ENCODE peak calls at places on chromosome 19, in seven cellular contexts. C is ACHN; D is stimulated activated CD4-positive, alpha-beta T cell treated with anti-CD3 and anti-CD28 coated beads, Interleukin-2, amount 100 ng/mL, for 24 hours; R is left colon; H is H9; X is NCI-H1105; S is ureter. G is an unnamed sample.
A peak's percentile ranks its signal among the peaks of the same experiment; 100 is the strongest.

GRCh38 chr19:52941941-52942370 is 18.7 kb upstream of the ZNF888 start:
- DNase-seq in C (no peak), D (peak; percentile 21), R (peak; percentile 49), H (peak; percentile 46), X (peak; percentile 32), S (no peak), G (no peak)

GRCh38 chr19:17602217-17602616 is 46.8 kb downstream of the COLGALT1 start:
- DNase-seq in C (no peak), D (no peak), R (no peak), H (no peak), X (no peak), S (no peak), G (no peak)

GRCh38 chr19:31214086-31214485 is 135.2 kb downstream of the TSHZ3 start:
- DNase-seq in C (peak; percentile 98), D (peak; percentile 84), R (peak; percentile 59), H (no peak), X (no peak), S (peak; percentile 87), G (no peak)

GRCh38 chr19:3404324-3405260 is 38.2 kb downstream of the NFIC start:
- DNase-seq in C (no peak), D (no peak), R (peak; percentile 72), H (no peak), X (no peak), S (peak; percentile 86), G (no peak)

GRCh38 chr19:38319421-38320258 is at the start of gene KCNK6:
- DNase-seq in C (peak; percentile 17), D (peak; percentile 75), R (peak; percentile 87), H (peak; percentile 78), X (no peak), S (peak; percentile 66), G (no peak)

GRCh38 chr19:45470147-45471081 is 2.6 kb downstream of the FOSB start:
- DNase-seq in C (peak; percentile 83), D (no peak), R (no peak), H (no peak), X (no peak), S (peak; percentile 67), G (no peak)

GRCh38 chr19:57812201-57812600 is 2.5 kb downstream of the ZNF552 start:
- DNase-seq in C (no peak), D (no peak), R (no peak), H (no peak), X (no peak), S (no peak), G (no peak)

GRCh38 chr19:55146078-55146647 is 2.8 kb downstream of the TNNT1 start:
- DNase-seq in C (peak; percentile 62), D (no peak), R (no peak), H (peak; percentile 72), X (peak; percentile 56), S (no peak), G (no peak)

GRCh38 chr19:46860846-46861690 is at the start of gene ARHGAP35:
- DNase-seq in C (peak; percentile 79), D (peak; percentile 24), R (peak; percentile 80), H (peak; percentile 82), X (no peak), S (peak; percentile 65), G (no peak)

GRCh38 chr19:17871878-17872250 is at the start of gene SLC5A5:
- DNase-seq in C (no peak), D (peak; percentile 42), R (no peak), H (peak; percentile 54), X (no peak), S (no peak), G (no peak)

GRCh38 chr19:916645-917322 is 349 bp upstream of the KISS1R start:
- DNase-seq in C (no peak), D (peak; percentile 64), R (no peak), H (peak; percentile 61), X (no peak), S (no peak), G (peak; percentile 56)

GRCh38 chr19:52778811-52779210 is 7.8 kb downstream of the ZNF600 start:
- DNase-seq in C (no peak), D (peak; percentile 14), R (no peak), H (no peak), X (no peak), S (no peak), G (no peak)

GRCh38 chr19:56120002-56120370 is 1.1 kb downstream of the ZNF787 start:
- DNase-seq in C (no peak), D (no peak), R (no peak), H (no peak), X (no peak), S (no peak), G (no peak)

GRCh38 chr19:19384486-19384885 is 21.0 kb upstream of the GATAD2A start:
- DNase-seq in C (no peak), D (no peak), R (no peak), H (no peak), X (no peak), S (no peak), G (no peak)

GRCh38 chr19:10228925-10229324 is 2.2 kb downstream of the S1PR2 start:
- DNase-seq in C (peak; percentile 37), D (peak; percentile 32), R (no peak), H (peak; percentile 66), X (no peak), S (no peak), G (peak; percentile 48)

GRCh38 chr19:39409207-39409885 is 2.7 kb downstream of the ZFP36 start:
- DNase-seq in C (peak; percentile 60), D (peak; percentile 83), R (peak; percentile 97), H (peak; percentile 97), X (peak; percentile 98), S (peak; percentile 96), G (peak; percentile 61)

GRCh38 chr19:23203841-23204344 is 46.3 kb downstream of the ZNF724 start:
- DNase-seq in C (no peak), D (no peak), R (no peak), H (peak; percentile 32), X (no peak), S (no peak), G (no peak)

GRCh38 chr19:39878398-39878797 is 32.2 kb upstream of the FBL start:
- DNase-seq in C (no peak), D (no peak), R (no peak), H (no peak), X (no peak), S (no peak), G (no peak)

GRCh38 chr19:615619-616018 is 17.7 kb downstream of the POLRMT start:
- DNase-seq in C (no peak), D (no peak), R (no peak), H (no peak), X (no peak), S (no peak), G (no peak)

GRCh38 chr19:14683439-14683838 is 6.4 kb upstream of the ZNF333 start:
- DNase-seq in C (no peak), D (no peak), R (no peak), H (no peak), X (no peak), S (no peak), G (no peak)

GRCh38 chr19:54572696-54573311 is 786 bp upstream of the LILRA2 start:
- DNase-seq in C (no peak), D (no peak), R (no peak), H (no peak), X (no peak), S (no peak), G (no peak)

GRCh38 chr19:17260842-17261325 is 3.7 kb downstream of the USHBP1 start:
- DNase-seq in C (peak; percentile 81), D (peak; percentile 94), R (peak; percentile 83), H (peak; percentile 96), X (peak; percentile 88), S (peak; percentile 84), G (peak; percentile 82)

GRCh38 chr19:45492627-45493470 is 4.0 kb downstream of the RTN2 start:
- DNase-seq in C (no peak), D (no peak), R (peak; percentile 71), H (peak; percentile 94), X (no peak), S (no peak), G (peak; percentile 68)

GRCh38 chr19:40280608-40281221 is 4.4 kb downstream of the AKT2 start:
- DNase-seq in C (no peak), D (no peak), R (peak; percentile 94), H (peak; percentile 61), X (no peak), S (no peak), G (no peak)

GRCh38 chr19:16227837-16228636 is 30.3 kb downstream of the AP1M1 start:
- DNase-seq in C (no peak), D (no peak), R (no peak), H (no peak), X (no peak), S (no peak), G (no peak)

GRCh38 chr19:16447015-16447384 is 24.8 kb downstream of the EPS15L1 start:
- DNase-seq in C (peak; percentile 83), D (peak; percentile 29), R (peak; percentile 38), H (no peak), X (no peak), S (peak; percentile 76), G (peak; percentile 80)

GRCh38 chr19:6241680-6242079 is 38.1 kb downstream of the MLLT1 start:
- DNase-seq in C (no peak), D (no peak), R (no peak), H (no peak), X (peak; percentile 8), S (no peak), G (peak; percentile 88)

GRCh38 chr19:5130371-5131030 is 161.6 kb downstream of the KDM4B start:
- DNase-seq in C (no peak), D (peak; percentile 37), R (no peak), H (no peak), X (no peak), S (no peak), G (no peak)

GRCh38 chr19:23116802-23117571 is at the start of gene ZNF730:
- DNase-seq in C (no peak), D (peak; percentile 57), R (peak; percentile 34), H (peak; percentile 97), X (peak; percentile 40), S (peak; percentile 44), G (no peak)

GRCh38 chr19:49294401-49294800 is 30.6 kb downstream of the SLC6A16 start:
- DNase-seq in C (no peak), D (no peak), R (no peak), H (no peak), X (no peak), S (no peak), G (no peak)

GRCh38 chr19:34837262-34837661 is 64.2 kb upstream of the ZNF599 start:
- DNase-seq in C (no peak), D (no peak), R (peak; percentile 62), H (no peak), X (peak; percentile 49), S (no peak), G (no peak)

GRCh38 chr19:39830847-39831246 is 3.1 kb downstream of the DYRK1B start:
- DNase-seq in C (no peak), D (no peak), R (no peak), H (no peak), X (no peak), S (no peak), G (no peak)

GRCh38 chr19:7857727-7858701 is 16.2 kb downstream of the PRR36 start:
- DNase-seq in C (no peak), D (no peak), R (no peak), H (peak; percentile 94), X (peak; percentile 37), S (no peak), G (no peak)

GRCh38 chr19:35395762-35396199 is 24.9 kb downstream of the GPR42 start:
- DNase-seq in C (no peak), D (no peak), R (peak; percentile 34), H (peak; percentile 45), X (no peak), S (no peak), G (peak; percentile 65)

GRCh38 chr19:7744871-7745270 is 2.5 kb downstream of the CD209 start:
- DNase-seq in C (no peak), D (no peak), R (no peak), H (no peak), X (no peak), S (no peak), G (no peak)

GRCh38 chr19:7640803-7641202 is 3.9 kb downstream of the STXBP2 start:
- DNase-seq in C (no peak), D (no peak), R (no peak), H (no peak), X (no peak), S (no peak), G (no peak)

GRCh38 chr19:13430790-13431582 is 75.3 kb downstream of the CACNA1A start:
- DNase-seq in C (peak; percentile 51), D (peak; percentile 68), R (peak; percentile 24), H (peak; percentile 71), X (no peak), S (peak; percentile 44), G (peak; percentile 33)

G was measured in HepG2.